ENCODE peak calls at places on chromosomes 11 and 22, in four cellular contexts. E, Q, V and X are unnamed samples.

GRCh38 chr11:45818961-45819605 is 14.1 kb downstream of the SLC35C1 start:
- DNase-seq in E (no peak), Q (no peak), V (no peak), X (no peak)

GRCh38 chr11:45884596-45885185 is 760 bp upstream of the MAPK8IP1 start:
- DNase-seq in E (no peak), Q (no peak), V (no peak), X (no peak)

GRCh38 chr11:33724644-33725035 is 11.6 kb downstream of the CD59 start:
- DNase-seq in E (no peak), Q (no peak), V (no peak), X (no peak)

GRCh38 chr11:61911701-61912529 is 5.5 kb downstream of the RAB3IL1 start:
- DNase-seq in E (no peak), Q (no peak), V (no peak), X (no peak)

GRCh38 chr22:38454361-38455062 is 487 bp downstream of the KCNJ4 start:
- DNase-seq in E (peak; percentile 26), Q (peak; percentile 62), V (no peak), X (no peak)

GRCh38 chr11:13040969-13041561 is 31.9 kb downstream of the RASSF10 start:
- DNase-seq in E (no peak), Q (no peak), V (no peak), X (no peak)

GRCh38 chr11:2730323-2731284 is 30.8 kb upstream of the KCNQ1OT1 start:
- DNase-seq in E (no peak), Q (no peak), V (no peak), X (no peak)

GRCh38 chr22:33832558-33833151 is 87.6 kb downstream of the LARGE1 start:
- DNase-seq in E (no peak), Q (no peak), V (no peak), X (no peak)

GRCh38 chr11:128251140-128251539 is 336.2 kb downstream of the ETS1 start:
- DNase-seq in E (no peak), Q (no peak), V (peak; percentile 15), X (no peak)

GRCh38 chr11:1436468-1437030 is 46.8 kb downstream of the BRSK2 start:
- DNase-seq in E (no peak), Q (peak; percentile 39), V (no peak), X (no peak)

GRCh38 chr11:34356576-34356917 is 1.3 kb downstream of the ABTB2 start:
- DNase-seq in E (no peak), Q (peak; percentile 58), V (no peak), X (no peak)

GRCh38 chr11:16605971-16606783 is 132.3 kb upstream of the C11orf58 start:
- DNase-seq in E (peak; percentile 63), Q (peak; percentile 92), V (peak; percentile 88), X (peak; percentile 91)

GRCh38 chr11:67674442-67674871 is at the start of gene ALDH3B2:
- DNase-seq in E (no peak), Q (no peak), V (peak; percentile 91), X (no peak)

GRCh38 chr11:58594826-58595225 is 16.0 kb downstream of the ZFP91 start:
- DNase-seq in E (no peak), Q (no peak), V (no peak), X (no peak)

GRCh38 chr22:44670220-44670983 is 31.6 kb upstream of the PRR5 start:
- DNase-seq in E (no peak), Q (no peak), V (no peak), X (no peak)

GRCh38 chr11:133065847-133066485 is 466.3 kb downstream of the OPCML start:
- DNase-seq in E (no peak), Q (no peak), V (no peak), X (no peak)

GRCh38 chr11:26028294-26028954 is 303.5 kb upstream of the ANO3 start:
- DNase-seq in E (no peak), Q (no peak), V (peak; percentile 11), X (no peak)

GRCh38 chr11:113593698-113594308 is 112.3 kb downstream of the TMPRSS5 start:
- DNase-seq in E (no peak), Q (no peak), V (no peak), X (peak; percentile 84)

GRCh38 chr11:4626207-4627105 is 10.8 kb upstream of the OR51D1 start:
- DNase-seq in E (peak; percentile 82), Q (peak; percentile 92), V (peak; percentile 84), X (no peak)

GRCh38 chr11:24496728-24497396 is at the start of gene LUZP2:
- DNase-seq in E (no peak), Q (peak; percentile 88), V (peak; percentile 50), X (peak; percentile 74)

GRCh38 chr22:38238519-38239051 is 34.2 kb downstream of the TMEM184B start:
- DNase-seq in E (no peak), Q (no peak), V (peak; percentile 39), X (no peak)

GRCh38 chr11:93652161-93652597 is 9.3 kb upstream of the CEP295 start:
- DNase-seq in E (peak; percentile 43), Q (peak; percentile 37), V (peak; percentile 92), X (no peak)

DNA sequence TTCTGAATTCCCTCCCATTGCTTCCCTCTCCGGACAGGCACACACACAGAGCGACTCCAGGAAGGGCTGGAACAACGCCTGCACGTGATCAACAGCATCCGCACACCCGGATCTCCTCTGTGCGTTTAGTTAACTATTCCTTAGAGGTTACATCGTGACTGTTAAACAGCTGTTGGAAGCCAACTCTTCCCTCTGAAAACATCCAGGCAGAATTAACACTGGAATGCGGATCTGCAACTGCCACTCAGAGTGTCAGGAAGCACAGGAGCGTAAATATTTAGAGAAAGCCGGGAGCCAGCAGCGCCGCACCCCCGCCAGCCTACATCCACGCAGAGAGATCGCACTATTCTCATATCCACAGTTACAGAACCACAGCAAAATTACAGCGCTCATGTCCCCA is 46.2 kb downstream of the SHANK2 start:
- DNase-seq in E (no peak), Q (peak; percentile 45), V (no peak), X (peak; percentile 22)
- H3K27ac ChIP-seq in E (no peak overlapping the region), Q (no peak overlapping the region), V (no peak overlapping the region), X (no peak overlapping the region)

GRCh38 chr11:84300112-84300511 is 1013.9 kb upstream of the CCDC90B start:
- DNase-seq in E (no peak), Q (no peak), V (no peak), X (no peak)
- H3K4me3 ChIP-seq in E (no peak overlapping the region), Q (no peak overlapping the region), V (no peak overlapping the region), X (no peak overlapping the region)

GRCh38 chr22:27804016-27804415 is 2.5 kb upstream of the MN1 start:
- DNase-seq in E (no peak), Q (no peak), V (no peak), X (no peak)

GRCh38 chr22:27800250-27801131 is 1.1 kb downstream of the MN1 start:
- DNase-seq in E (no peak), Q (peak; percentile 77), V (no peak), X (no peak)

GRCh38 chr22:27801197-27801615 is 350 bp downstream of the MN1 start:
- DNase-seq in E (no peak), Q (peak; percentile 78), V (peak; percentile 25), X (peak; percentile 65)

GRCh38 chr22:27801616-27802388 is at the start of gene MN1:
- DNase-seq in E (no peak), Q (peak; percentile 85), V (no peak), X (peak; percentile 64)

DNA sequence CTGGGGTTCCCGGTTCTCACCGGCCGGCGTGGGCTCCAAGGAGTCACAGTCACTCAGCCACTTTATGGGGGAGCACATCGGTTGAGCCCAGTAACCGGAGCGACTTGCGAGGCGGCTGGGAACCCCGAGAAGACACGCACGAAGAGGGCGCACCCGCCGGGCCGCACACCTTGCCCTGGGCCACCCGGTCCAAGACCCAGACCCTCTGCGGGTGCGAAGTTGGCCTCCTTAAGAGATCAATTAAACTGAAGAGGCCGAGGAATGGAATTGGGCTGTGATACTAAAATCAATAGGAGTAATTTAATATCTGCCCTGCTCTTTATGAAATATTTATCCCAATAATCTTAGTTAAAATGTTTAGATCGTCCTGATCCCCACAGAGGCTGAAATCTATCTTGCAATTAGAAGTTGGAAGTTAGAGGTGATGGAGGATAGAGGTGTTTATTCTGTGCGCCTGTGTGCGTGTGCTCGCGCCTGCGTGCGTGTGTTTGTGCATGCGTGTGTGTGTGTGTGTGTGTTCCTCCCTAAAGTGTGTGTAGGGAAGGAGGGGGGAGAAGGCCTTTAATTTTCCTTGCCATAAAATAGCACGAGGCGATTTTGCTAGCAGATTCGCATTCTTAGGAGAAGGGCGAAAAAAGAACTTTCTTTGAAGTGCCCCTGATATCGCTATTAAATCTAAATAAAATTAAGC is 978 bp upstream of the MN1 start:
- DNase-seq in E (no peak), Q (no peak), V (no peak), X (no peak)
- H3K27ac ChIP-seq in E (no peak overlapping the region), Q (no peak overlapping the region), V (no peak overlapping the region), X (peak overlapping the region; percentile 13)

DNA sequence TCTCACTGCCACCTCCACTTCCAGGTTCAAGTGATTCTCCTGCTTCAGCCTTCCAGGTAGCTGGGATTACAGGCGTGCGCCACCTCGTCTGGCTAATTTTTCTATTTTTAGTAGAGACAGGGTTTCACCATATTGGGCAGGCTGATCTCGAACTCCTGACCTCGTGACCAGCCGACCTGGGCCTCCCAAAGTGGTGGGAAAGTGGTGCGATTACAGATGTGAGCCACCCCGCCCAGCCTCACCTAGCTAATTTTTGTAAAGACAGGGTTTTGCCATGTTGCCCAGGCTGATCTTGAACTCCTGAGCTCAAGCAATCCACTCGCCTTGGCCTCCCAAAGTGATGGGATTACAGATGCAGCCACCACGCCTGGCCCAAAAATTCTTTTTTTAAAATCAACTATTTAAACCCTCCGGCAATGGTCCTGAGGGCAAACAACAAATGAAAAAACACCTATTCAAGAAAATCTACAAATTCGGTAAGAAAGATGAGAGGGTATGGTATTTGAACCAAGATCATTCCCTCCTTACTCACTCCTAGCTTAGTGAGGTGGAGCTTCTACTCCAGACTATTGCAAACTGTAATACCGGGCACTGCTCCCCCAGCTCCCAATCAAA is 1.9 kb downstream of the NF2 start:
- DNase-seq in E (no peak), Q (no peak), V (peak; percentile 17), X (no peak)
- H3K4me3 ChIP-seq in E (no peak overlapping the region), Q (no peak overlapping the region), V (peak overlapping the region; percentile 83), X (no peak overlapping the region)